ENCODE peak calls at places on chromosomes 4 and X, in four cellular contexts. G is HepG2, W is SK-N-SH, R is K562. D is an unnamed sample.

GRCh38 chrX:87517571-87518141 is at the start of gene KLHL4:
- DNase-seq in R (peak; percentile 3), W (no peak), G (no peak), D (no peak)

GRCh38 chr4:26410385-26411293 is 79.6 kb downstream of the CCKAR start:
- DNase-seq in R (peak; percentile 15), G (peak; percentile 44), W (peak; percentile 40), D (peak; percentile 44)

GRCh38 chr4:46329118-46329976 is 60.6 kb downstream of the GABRA2 start:
- DNase-seq in G (peak; percentile 46), W (peak; percentile 2), R (no peak), D (no peak)

GRCh38 chr4:40130401-40131036 is 66.3 kb upstream of the RHOH start:
- DNase-seq in R (no peak), W (no peak), G (no peak), D (no peak)

GRCh38 chr4:6926681-6927478 is 17.3 kb downstream of the TBC1D14 start:
- DNase-seq in G (peak; percentile 96), R (peak; percentile 80), W (no peak), D (no peak)

GRCh38 chrX:118182050-118182449 is 65.4 kb upstream of the KLHL13 start:
- DNase-seq in R (no peak), W (no peak), G (no peak), D (no peak)

GRCh38 chr4:122827258-122827887 is 742 bp downstream of the FGF2 start:
- DNase-seq in R (peak; percentile 65), G (no peak), W (peak; percentile 92), D (peak; percentile 8)

GRCh38 chrX:133660356-133660755 is 245.1 kb upstream of the GPC4 start:
- DNase-seq in R (no peak), G (no peak), W (no peak), D (no peak)

GRCh38 chr4:140351778-140352177 is 21.7 kb upstream of the SCOC start:
- DNase-seq in R (no peak), G (no peak), W (no peak), D (no peak)

GRCh38 chr4:141388483-141388882 is 167.8 kb downstream of the ZNF330 start:
- DNase-seq in G (no peak), R (no peak), W (no peak), D (no peak)

GRCh38 chrX:38060331-38060878 is 54.1 kb downstream of the SYTL5 start:
- DNase-seq in G (no peak), R (no peak), W (no peak), D (no peak)

GRCh38 chr4:38989487-38989886 is 42.7 kb downstream of the TMEM156 start:
- DNase-seq in G (no peak), W (no peak), R (no peak), D (no peak)

GRCh38 chr4:99117876-99118693 is 26.0 kb downstream of the ADH4 start:
- DNase-seq in G (peak; percentile 7), R (no peak), W (peak; percentile 23), D (no peak)

GRCh38 chrX:114924846-114925245 is 92.6 kb downstream of the IL13RA2 start:
- DNase-seq in W (no peak), G (no peak), R (no peak), D (no peak)

GRCh38 chrX:79080131-79080530 is 64.4 kb upstream of the GPR174 start:
- DNase-seq in W (no peak), G (no peak), R (no peak), D (no peak)

GRCh38 chr4:177907736-177908424 is 465.6 kb upstream of the AGA start:
- DNase-seq in W (no peak), G (no peak), R (no peak), D (no peak)

GRCh38 chr4:88087004-88087403 is 71.4 kb downstream of the ABCG2 start:
- DNase-seq in R (no peak), G (peak; percentile 28), W (no peak), D (no peak)

GRCh38 chr4:57064811-57065711 is 45.1 kb downstream of the IGFBP7 start:
- DNase-seq in R (no peak), G (no peak), W (peak; percentile 50), D (no peak)

GRCh38 chrX:71107762-71108360 is 1.3 kb upstream of the CXorf65 start:
- DNase-seq in R (no peak), G (no peak), W (no peak), D (no peak)

GRCh38 chr4:52550186-52550585 is 108.9 kb downstream of the USP46 start:
- DNase-seq in W (no peak), R (no peak), G (no peak), D (no peak)

GRCh38 chrX:95885074-95885473 is 799.6 kb upstream of the DIAPH2 start:
- DNase-seq in G (no peak), W (no peak), R (no peak), D (no peak)

GRCh38 chr4:3880595-3881120 is 114.5 kb downstream of the ADRA2C start:
- DNase-seq in W (peak; percentile 89), R (peak; percentile 73), G (peak; percentile 56), D (no peak)

GRCh38 chr4:33974270-33974669 is 2270.0 kb downstream of the ARAP2 start:
- DNase-seq in G (no peak), W (no peak), R (no peak), D (no peak)
- TF ChIP-seq NFIC in G (no peak), W (no peak), R (no peak), D (no peak)

GRCh38 chr4:54098375-54098774 is 1.6 kb upstream of the GSX2 start:
- DNase-seq in W (no peak), R (no peak), G (no peak), D (no peak)
- TF ChIP-seq NFIC in W (no peak), R (no peak), G (no peak), D (no peak)

DNA sequence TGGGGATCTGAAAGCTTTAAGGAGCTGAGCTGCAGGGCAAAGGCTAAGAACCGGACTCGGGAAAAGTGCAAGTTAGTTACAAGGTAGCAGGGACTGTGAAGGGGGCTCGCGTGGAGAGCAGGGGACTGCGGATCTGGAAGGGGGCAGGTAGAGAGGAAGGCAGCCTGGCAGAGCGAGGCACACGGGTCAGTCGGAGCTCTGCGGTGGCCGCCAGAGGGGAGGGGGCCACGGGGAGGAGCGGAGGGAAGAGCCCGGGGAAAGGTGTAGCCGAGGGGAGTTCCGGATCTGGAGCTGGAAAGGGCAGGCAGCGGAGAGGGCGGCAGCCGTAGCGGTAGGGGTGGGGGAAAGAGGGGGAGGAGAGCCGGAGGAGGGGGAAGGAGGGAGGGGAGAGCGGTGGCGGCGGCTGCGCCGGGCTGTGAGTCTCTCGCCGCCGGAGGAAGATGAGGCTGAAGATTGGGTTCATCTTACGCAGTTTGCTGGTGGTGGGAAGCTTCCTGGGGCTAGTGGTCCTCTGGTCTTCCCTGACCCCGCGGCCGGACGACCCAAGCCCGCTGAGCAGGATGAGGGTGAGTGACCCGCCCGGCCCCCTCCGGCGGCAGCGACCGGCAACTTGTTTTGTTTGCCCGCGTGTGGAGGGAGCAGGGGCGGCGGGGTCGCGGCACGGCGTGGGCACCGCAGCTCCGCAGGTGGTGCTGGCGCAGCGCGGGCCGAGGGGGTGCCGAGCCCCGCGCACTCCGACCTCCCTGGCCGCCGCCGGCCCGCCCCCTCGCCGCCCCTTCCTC is at the start of gene GALNT7:
- DNase-seq in G (no peak), W (peak; percentile 92), R (peak; percentile 85), D (no peak)
- TF ChIP-seq NFIC in G (no peak), W (no peak), R (peak; percentile 46), D (no peak)

GRCh38 chr4:138908134-138908533 is 107.4 kb upstream of the NOCT start:
- DNase-seq in G (no peak), R (no peak), W (no peak), D (no peak)

GRCh38 chr4:138909605-138910004 is 106.0 kb upstream of the NOCT start:
- DNase-seq in R (no peak), W (no peak), G (no peak), D (no peak)

GRCh38 chr4:138911903-138912713 is 103.5 kb upstream of the NOCT start:
- DNase-seq in W (peak; percentile 24), G (no peak), R (no peak), D (no peak)

GRCh38 chr4:138910914-138911336 is 104.7 kb upstream of the NOCT start:
- DNase-seq in R (peak; percentile 48), W (peak; percentile 75), G (peak; percentile 55), D (no peak)

DNA sequence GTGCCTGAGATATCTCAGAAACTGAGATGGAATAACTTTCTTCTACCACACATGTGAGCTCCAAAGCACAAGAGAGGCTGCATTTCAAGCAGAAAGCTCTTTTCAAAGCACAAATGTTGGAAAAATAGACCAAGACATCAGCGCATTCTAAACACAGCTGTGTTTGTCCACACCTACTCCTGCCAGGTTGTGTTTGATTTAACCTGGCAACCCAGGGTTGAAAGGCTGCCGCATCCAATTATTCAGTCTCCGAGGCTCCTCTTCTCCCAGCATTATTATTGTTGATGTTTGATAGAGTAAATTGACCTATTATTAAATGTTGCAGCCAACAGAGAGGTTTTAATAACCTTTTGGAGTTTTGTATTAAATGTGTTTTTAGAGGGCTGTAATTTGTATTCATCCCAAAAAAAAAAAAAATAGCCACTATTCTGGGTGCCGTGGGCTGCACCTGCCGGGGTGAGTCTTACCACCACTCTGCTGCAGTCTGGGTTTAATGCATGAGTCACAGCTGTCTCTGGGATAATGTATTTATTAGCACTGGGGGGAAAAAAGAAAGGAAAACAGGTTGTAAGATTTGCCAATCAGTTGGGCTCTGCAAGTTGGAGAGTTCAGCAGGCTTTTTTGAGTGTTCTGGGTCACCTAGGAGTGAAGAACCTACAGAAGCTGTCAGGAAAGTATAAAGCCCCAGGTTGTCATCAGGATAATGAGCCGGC is 105.2 kb upstream of the NOCT start:
- DNase-seq in G (no peak), W (peak; percentile 52), R (peak; percentile 19), D (no peak)
- TF ChIP-seq NFIC in G (no peak), W (peak; percentile 2), R (no peak), D (no peak)

GRCh38 chrX:15882704-15883539 is 28.3 kb upstream of the AP1S2 start:
- DNase-seq in G (no peak), W (no peak), R (no peak), D (peak; percentile 64)
- TF ChIP-seq NFIC in G (no peak), W (no peak), R (no peak), D (no peak)

DNA sequence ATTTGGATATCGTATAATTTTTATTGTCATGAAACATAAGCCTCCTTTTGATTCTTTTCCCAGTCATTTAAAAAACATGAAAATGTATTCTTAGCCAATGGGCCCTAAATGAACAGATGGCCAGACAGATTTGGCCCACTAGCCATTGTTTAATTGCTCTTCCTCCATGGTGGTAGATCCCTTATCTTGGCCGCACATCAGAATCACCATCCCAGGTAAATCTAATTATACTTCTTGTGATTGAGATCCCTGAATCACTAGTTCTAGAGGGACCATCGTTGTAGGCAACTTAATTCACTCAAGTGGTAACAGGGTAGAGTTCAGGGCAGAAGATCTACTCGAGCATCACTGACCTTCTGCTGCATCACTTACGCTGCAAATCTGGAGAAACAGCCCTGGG is 24.1 kb upstream of the VCX3A start:
- DNase-seq in R (no peak), W (no peak), G (no peak), D (no peak)
- TF ChIP-seq NFIC in R (no peak), W (no peak), G (no peak), D (no peak)

GRCh38 chrX:49071877-49072711 is 1.7 kb downstream of the PRAF2 start:
- DNase-seq in G (no peak), W (peak; percentile 71), R (peak; percentile 31), D (no peak)
- TF ChIP-seq NFIC in G (no peak), W (no peak), R (no peak), D (no peak)